ENCODE peak calls at places on chromosomes 5 and 9, in four cellular contexts. C, A, O and J are unnamed samples.

GRCh38 chr9:95516221-95516735 is 493 bp downstream of the PTCH1 start:
- DNase-seq in A (no peak), C (no peak), O (no peak), J (no peak)

GRCh38 chr9:133643362-133643755 is 7.2 kb downstream of the DBH start:
- DNase-seq in A (no peak), C (no peak), O (no peak), J (no peak)

GRCh38 chr5:8517461-8517860 is 648.5 kb downstream of the MTRR start:
- DNase-seq in A (no peak), C (no peak), O (peak; percentile 86), J (no peak)

GRCh38 chr9:14366071-14366470 is 52.1 kb upstream of the NFIB start:
- DNase-seq in A (no peak), O (no peak), C (peak; percentile 48), J (no peak)

GRCh38 chr5:65695162-65695755 is 26.6 kb downstream of the SGTB start:
- DNase-seq in C (no peak), O (no peak), A (no peak), J (no peak)

GRCh38 chr9:116234091-116234490 is 80.5 kb downstream of the PAPPA start:
- DNase-seq in A (peak; percentile 95), O (peak; percentile 97), C (no peak), J (no peak)

GRCh38 chr9:69671904-69672827 is at the start of gene APBA1:
- DNase-seq in C (peak; percentile 53), O (peak; percentile 58), A (peak; percentile 56), J (no peak)

GRCh38 chr5:180343110-180343845 is 9.9 kb downstream of the GFPT2 start:
- DNase-seq in C (no peak), O (peak; percentile 75), A (peak; percentile 9), J (no peak)

GRCh38 chr5:177371120-177371537 is 13.1 kb upstream of the SLC34A1 start:
- DNase-seq in O (no peak), C (no peak), A (no peak), J (no peak)

GRCh38 chr5:179314606-179315355 is 30.5 kb downstream of the ADAMTS2 start:
- DNase-seq in C (no peak), A (no peak), O (no peak), J (peak; percentile 71)

GRCh38 chr9:117763314-117763713 is 59.1 kb downstream of the TLR4 start:
- DNase-seq in O (peak; percentile 79), C (no peak), A (peak; percentile 70), J (no peak)

GRCh38 chr5:62431735-62432617 is 19.4 kb downstream of the IPO11 start:
- DNase-seq in A (no peak), C (peak; percentile 32), O (no peak), J (no peak)

GRCh38 chr9:34246453-34246852 is 67.6 kb downstream of the UBAP1 start:
- DNase-seq in C (no peak), A (no peak), O (no peak), J (no peak)

GRCh38 chr5:57171818-57172465 is 1.9 kb upstream of the GPBP1 start:
- DNase-seq in O (no peak), A (no peak), C (no peak), J (no peak)

GRCh38 chr9:130039504-130040147 is 3.4 kb downstream of the FNBP1 start:
- DNase-seq in C (no peak), O (no peak), A (peak; percentile 63), J (peak; percentile 49)

GRCh38 chr5:127601111-127601510 is 47.8 kb upstream of the CTXN3 start:
- DNase-seq in A (no peak), C (no peak), O (no peak), J (no peak)

GRCh38 chr5:38553001-38553521 is 3.4 kb downstream of the LIFR start:
- DNase-seq in O (peak; percentile 80), C (no peak), A (no peak), J (no peak)

GRCh38 chr5:101783241-101784095 is 512.6 kb downstream of the SLCO4C1 start:
- DNase-seq in A (no peak), O (no peak), C (no peak), J (no peak)

GRCh38 chr9:136092353-136092650 is 2.8 kb downstream of the NACC2 start:
- DNase-seq in A (no peak), C (no peak), O (no peak), J (no peak)
- H3K27ac ChIP-seq in A (peak overlapping the region; percentile 50), C (peak overlapping the region; percentile 97), O (no peak overlapping the region), J (peak overlapping the region; percentile 99)

GRCh38 chr9:136903041-136903554 is 16.8 kb downstream of the TRAF2 start:
- DNase-seq in C (peak; percentile 70), O (no peak), A (no peak), J (no peak)

GRCh38 chr9:136902259-136902821 is 16.0 kb downstream of the TRAF2 start:
- DNase-seq in A (no peak), O (no peak), C (peak; percentile 85), J (peak; percentile 69)

GRCh38 chr9:136900988-136901515 is 14.7 kb downstream of the TRAF2 start:
- DNase-seq in O (no peak), C (no peak), A (no peak), J (no peak)

GRCh38 chr9:136900556-136900955 is 14.2 kb downstream of the TRAF2 start:
- DNase-seq in C (no peak), A (no peak), O (no peak), J (no peak)

GRCh38 chr9:136901516-136902258 is 15.4 kb downstream of the TRAF2 start:
- DNase-seq in A (no peak), C (no peak), O (peak; percentile 35), J (no peak)
- H3K4me3 ChIP-seq in A (no peak overlapping the region), C (no peak overlapping the region), O (no peak overlapping the region), J (no peak overlapping the region)

GRCh38 chr9:123660691-123661090 is 269.2 kb downstream of the DENND1A start:
- DNase-seq in O (no peak), C (no peak), A (peak; percentile 60), J (no peak)
- H3K27ac ChIP-seq in O (no peak overlapping the region), C (no peak overlapping the region), A (no peak overlapping the region), J (no peak overlapping the region)

DNA sequence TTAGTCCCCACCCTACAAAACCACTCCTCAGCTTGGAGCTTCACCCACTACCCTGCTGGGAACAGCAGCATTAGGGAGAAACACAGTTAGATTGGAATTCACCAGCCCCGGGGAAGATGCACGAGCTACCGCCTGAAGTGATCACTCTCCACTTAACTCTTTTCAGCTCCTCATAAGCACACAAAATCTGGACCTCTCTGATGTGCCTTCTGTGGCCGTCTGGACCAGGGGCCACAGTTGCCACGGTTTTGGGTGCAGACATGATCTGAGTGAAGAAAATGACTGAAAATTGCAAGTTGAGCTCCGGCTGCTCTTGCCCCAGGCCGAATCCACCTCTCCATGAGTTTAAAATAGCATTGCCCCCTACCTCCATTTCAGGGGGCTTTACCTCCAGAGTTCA is 95.2 kb downstream of the TENT4A start:
- DNase-seq in A (no peak), O (no peak), C (no peak), J (no peak)
- H3K4me3 ChIP-seq in A (no peak overlapping the region), O (no peak overlapping the region), C (no peak overlapping the region), J (no peak overlapping the region)

GRCh38 chr9:108812388-108812787 is 43.4 kb downstream of the ACTL7B start:
- DNase-seq in C (no peak), O (no peak), A (peak; percentile 14), J (no peak)

GRCh38 chr9:108811944-108812343 is 43.8 kb downstream of the ACTL7B start:
- DNase-seq in A (no peak), O (no peak), C (no peak), J (no peak)

GRCh38 chr9:108813951-108814601 is 41.7 kb downstream of the ACTL7B start:
- DNase-seq in C (peak; percentile 9), A (peak; percentile 61), O (peak; percentile 58), J (no peak)

GRCh38 chr9:108815156-108815555 is 40.6 kb downstream of the ACTL7B start:
- DNase-seq in C (no peak), O (peak; percentile 74), A (no peak), J (no peak)

GRCh38 chr9:108816037-108816436 is 39.7 kb downstream of the ACTL7B start:
- DNase-seq in O (no peak), A (peak; percentile 14), C (peak; percentile 8), J (no peak)
- H3K27ac ChIP-seq in O (no peak overlapping the region), A (no peak overlapping the region), C (no peak overlapping the region), J (no peak overlapping the region)